ENCODE peak calls at places on chromosome 2, in nine cellular contexts. U is A549, K is ovary, Y is transverse colon, W is H1, B is K562, Q is stomach, D is suprapubic skin, E is upper lobe of left lung. A is an unnamed sample.

GRCh38 chr2:108531674-108532055 is 2.6 kb upstream of the LIMS1 start:
- DNase-seq in U (no peak), K (no peak), Y (no peak), W (no peak), B (peak; percentile 1), Q (no peak), D (no peak), E (no peak), A (no peak)

GRCh38 chr2:30710016-30710415 is 97.2 kb downstream of the CAPN13 start:
- DNase-seq in U (no peak), K (no peak), Y (no peak), W (peak; percentile 13), B (no peak), Q (no peak), D (no peak), E (no peak), A (no peak)

GRCh38 chr2:27627963-27628766 is 647 bp downstream of the CCDC121 start:
- DNase-seq in U (peak; percentile 50), K (peak; percentile 15), Y (no peak), W (no peak), B (peak; percentile 14), Q (no peak), D (peak; percentile 64), E (peak; percentile 26), A (no peak)

GRCh38 chr2:201939366-201939985 is 94.2 kb upstream of the FZD7 start:
- DNase-seq in U (no peak), K (no peak), Y (no peak), W (no peak), B (no peak), Q (no peak), D (no peak), E (no peak), A (no peak)

GRCh38 chr2:42101641-42102605 is 54.1 kb downstream of the PKDCC start:
- DNase-seq in U (no peak), K (peak; percentile 79), Y (peak; percentile 78), W (peak; percentile 77), B (no peak), Q (peak; percentile 67), D (no peak), E (peak; percentile 78), A (peak; percentile 65)

GRCh38 chr2:46371858-46372257 is 74.7 kb downstream of the EPAS1 start:
- DNase-seq in U (no peak), K (no peak), Y (no peak), W (no peak), B (no peak), Q (no peak), D (no peak), E (no peak), A (no peak)

GRCh38 chr2:189204322-189204941 is 24.9 kb upstream of the COL5A2 start:
- DNase-seq in U (peak; percentile 53), K (no peak), Y (no peak), W (no peak), B (no peak), Q (no peak), D (no peak), E (no peak), A (no peak)

GRCh38 chr2:130241041-130241707 is 42.9 kb upstream of the TUBA3E start:
- DNase-seq in U (peak; percentile 94), K (no peak), Y (peak; percentile 84), W (no peak), B (peak; percentile 31), Q (peak; percentile 58), D (no peak), E (no peak), A (no peak)

GRCh38 chr2:204234879-204235278 is 298.3 kb downstream of the ICOS start:
- DNase-seq in U (peak; percentile 28), K (no peak), Y (no peak), W (no peak), B (no peak), Q (no peak), D (no peak), E (no peak), A (no peak)

GRCh38 chr2:224103603-224104002 is 64.5 kb upstream of the SERPINE2 start:
- DNase-seq in U (no peak), K (no peak), Y (no peak), W (no peak), B (no peak), Q (no peak), D (no peak), E (no peak), A (no peak)

GRCh38 chr2:69847068-69847828 is 17.8 kb downstream of the GMCL1 start:
- DNase-seq in U (no peak), K (no peak), Y (no peak), W (no peak), B (no peak), Q (no peak), D (no peak), E (no peak), A (no peak)

GRCh38 chr2:229363126-229363814 is 92.2 kb upstream of the PID1 start:
- DNase-seq in U (no peak), K (no peak), Y (no peak), W (no peak), B (no peak), Q (no peak), D (no peak), E (no peak), A (no peak)

GRCh38 chr2:27622921-27623384 is 5.9 kb downstream of the CCDC121 start:
- DNase-seq in U (no peak), K (no peak), Y (no peak), W (no peak), B (no peak), Q (no peak), D (no peak), E (no peak), A (no peak)

GRCh38 chr2:202314116-202314515 is 48.6 kb downstream of the NOP58 start:
- DNase-seq in U (no peak), K (no peak), Y (no peak), W (peak; percentile 36), B (no peak), Q (no peak), D (no peak), E (no peak), A (no peak)

GRCh38 chr2:43340945-43341356 is 114.5 kb upstream of the ZFP36L2 start:
- DNase-seq in U (peak; percentile 12), K (no peak), Y (no peak), W (no peak), B (no peak), Q (no peak), D (no peak), E (no peak), A (no peak)

GRCh38 chr2:224442092-224442999 is 40.4 kb upstream of the FAM124B start:
- DNase-seq in U (no peak), K (no peak), Y (peak; percentile 14), W (no peak), B (no peak), Q (no peak), D (no peak), E (no peak), A (no peak)

GRCh38 chr2:157900684-157901083 is 24.6 kb upstream of the ACVR1 start:
- DNase-seq in U (no peak), K (no peak), Y (no peak), W (no peak), B (no peak), Q (no peak), D (no peak), E (no peak), A (no peak)

GRCh38 chr2:219205165-219205538 is 1.4 kb upstream of the ZFAND2B start:
- DNase-seq in U (no peak), K (no peak), Y (no peak), W (no peak), B (no peak), Q (no peak), D (peak; percentile 17), E (no peak), A (no peak)

GRCh38 chr2:186648130-186648529 is 45.7 kb upstream of the FAM171B start:
- DNase-seq in U (no peak), K (no peak), Y (no peak), W (no peak), B (no peak), Q (no peak), D (no peak), E (no peak), A (no peak)

GRCh38 chr2:48860391-48860790 is 104.9 kb upstream of the LHCGR start:
- DNase-seq in U (no peak), K (no peak), Y (no peak), W (no peak), B (no peak), Q (no peak), D (no peak), E (no peak), A (no peak)

GRCh38 chr2:126696644-126697520 is 40.9 kb downstream of the GYPC start:
- DNase-seq in U (no peak), K (no peak), Y (no peak), W (no peak), B (no peak), Q (no peak), D (no peak), E (no peak), A (no peak)

GRCh38 chr2:38109732-38110181 is 33.8 kb upstream of the CYP1B1 start:
- DNase-seq in U (peak; percentile 51), K (no peak), Y (no peak), W (no peak), B (no peak), Q (no peak), D (no peak), E (no peak), A (no peak)

DNA sequence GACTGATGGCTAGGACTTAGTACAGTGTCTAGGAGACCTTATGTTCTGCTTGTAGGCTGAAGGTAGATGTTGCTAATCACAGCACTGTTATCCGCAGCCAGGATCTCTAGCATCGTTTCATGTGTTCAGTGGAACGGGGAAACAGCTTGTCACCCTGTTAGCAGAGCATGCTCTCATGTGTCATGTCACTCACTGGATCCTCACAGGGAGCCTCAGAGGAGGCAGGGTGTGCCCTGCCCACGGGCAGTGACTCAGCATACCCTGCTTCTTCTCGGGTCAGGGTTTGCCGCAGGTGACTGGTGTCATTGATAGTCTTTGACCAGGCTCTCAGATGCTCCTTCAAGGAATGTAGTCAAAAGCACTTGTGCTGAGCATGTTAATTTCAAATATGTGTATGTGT is 44.4 kb downstream of the RPIA start:
- DNase-seq in U (peak; percentile 47), K (no peak), Y (peak; percentile 16), W (no peak), B (peak; percentile 58), Q (no peak), D (no peak), E (no peak), A (no peak)
- TF ChIP-seq EP300 in U (no peak), K (no peak), Y (no peak), W (no peak), B (no peak), Q (no peak), D (no peak), E (no peak), A (no peak)

GRCh38 chr2:239263231-239263936 is 137.4 kb downstream of the HDAC4 start:
- DNase-seq in U (no peak), K (no peak), Y (peak; percentile 11), W (no peak), B (no peak), Q (peak; percentile 20), D (peak; percentile 57), E (peak; percentile 21), A (no peak)
- H3K4me3 ChIP-seq in U (no peak overlapping the region), K (no peak overlapping the region), Y (no peak overlapping the region), W (no peak overlapping the region), B (no peak overlapping the region), Q (no peak overlapping the region), D (no peak overlapping the region), E (no peak overlapping the region), A (no peak overlapping the region)

GRCh38 chr2:226835796-226836547 is at the start of gene RHBDD1:
- DNase-seq in U (peak; percentile 98), K (peak; percentile 92), Y (peak; percentile 96), W (peak; percentile 90), B (peak; percentile 89), Q (peak; percentile 96), D (peak; percentile 96), E (peak; percentile 93), A (peak; percentile 81)
- TF ChIP-seq POLR2A in U (peak; percentile 98), K (peak; percentile 84), Y (peak; percentile 95), W (peak; percentile 85), B (peak; percentile 88), Q (no peak), D (no peak), E (peak; percentile 96), A (peak; percentile 87)

GRCh38 chr2:194486316-194486715 is 1170.7 kb upstream of the SLC39A10 start:
- DNase-seq in U (no peak), K (no peak), Y (no peak), W (no peak), B (no peak), Q (no peak), D (no peak), E (no peak), A (no peak)
- TF ChIP-seq EP300 in U (no peak), K (no peak), Y (no peak), W (no peak), B (no peak), Q (no peak), D (no peak), E (no peak), A (no peak)

A was measured in tibial nerve.